ENCODE peak calls at places on chromosome 9, in eight cellular contexts. F is astrocyte of the spinal cord; J is RPMI8226; C is pancreas; Q is hypothalamus; Z is T-cell; H is activated T-cell treated with anti-CD3 and anti-CD28 coated beads for 1 hour; X is stimulated activated CD4-positive, alpha-beta T cell treated with anti-CD3 and anti-CD28 coated beads, Interleukin-2, amount 100 ng/mL, for 24 hours. Y is an unnamed sample.

GRCh38 chr9:6565312-6565711 is 80.2 kb downstream of the GLDC start:
- DNase-seq in F (peak; percentile 52), J (no peak), C (no peak), Q (no peak), Z (no peak), H (no peak), X (no peak), Y (no peak)

GRCh38 chr9:119375892-119376291 is 6.7 kb upstream of the BRINP1 start:
- DNase-seq in F (no peak), J (peak; percentile 15), C (no peak), Q (no peak), Z (no peak), H (no peak), X (no peak), Y (no peak)

GRCh38 chr9:114061830-114062474 is 16.1 kb downstream of the AMBP start:
- DNase-seq in F (no peak), J (no peak), C (no peak), Q (no peak), Z (no peak), H (no peak), X (no peak), Y (no peak)

GRCh38 chr9:4964540-4964939 is 20.5 kb upstream of the JAK2 start:
- DNase-seq in F (no peak), J (no peak), C (no peak), Q (no peak), Z (no peak), H (no peak), X (no peak), Y (no peak)

GRCh38 chr9:131807131-131807990 is 67.5 kb upstream of the RAPGEF1 start:
- DNase-seq in F (no peak), J (peak; percentile 38), C (no peak), Q (no peak), Z (no peak), H (no peak), X (no peak), Y (no peak)

GRCh38 chr9:87498046-87498815 is 564 bp downstream of the DAPK1 start:
- DNase-seq in F (peak; percentile 30), J (no peak), C (peak; percentile 74), Q (peak; percentile 69), Z (no peak), H (no peak), X (peak; percentile 25), Y (no peak)

GRCh38 chr9:77589046-77589795 is 58.9 kb downstream of the GNA14 start:
- DNase-seq in F (no peak), J (no peak), C (no peak), Q (no peak), Z (no peak), H (no peak), X (no peak), Y (no peak)

GRCh38 chr9:68739631-68740174 is 34.7 kb downstream of the PIP5K1B start:
- DNase-seq in F (no peak), J (no peak), C (no peak), Q (no peak), Z (no peak), H (no peak), X (no peak), Y (no peak)

GRCh38 chr9:135516132-135516860 is 4.9 kb upstream of the LCN1 start:
- DNase-seq in F (no peak), J (no peak), C (no peak), Q (no peak), Z (no peak), H (no peak), X (no peak), Y (no peak)

GRCh38 chr9:18149457-18150011 is 324.4 kb upstream of the ADAMTSL1 start:
- DNase-seq in F (no peak), J (no peak), C (no peak), Q (no peak), Z (no peak), H (no peak), X (no peak), Y (no peak)